ENCODE peak calls at places on chromosome 21, in nine cellular contexts. Z, S, W, I, F, A, C, J and M are unnamed samples.

GRCh38 chr21:35932232-35932911 is 128.0 kb downstream of the SETD4 start:
- DNase-seq in Z (no peak), S (peak; percentile 95), W (no peak), I (peak; percentile 81), F (peak; percentile 98), A (no peak), C (peak; percentile 41), J (no peak), M (peak; percentile 86)

GRCh38 chr21:24023936-24024335 is 1583.3 kb downstream of the MRPL39 start:
- DNase-seq in Z (no peak), S (no peak), W (no peak), I (no peak), F (no peak), A (no peak), C (no peak), J (no peak), M (no peak)

GRCh38 chr21:27570306-27570868 is 603.5 kb upstream of the ADAMTS5 start:
- DNase-seq in Z (no peak), S (peak; percentile 96), W (no peak), I (no peak), F (no peak), A (no peak), C (no peak), J (no peak), M (peak; percentile 93)

GRCh38 chr21:33395866-33396265 is 7.3 kb upstream of the IFNGR2 start:
- DNase-seq in Z (no peak), S (peak; percentile 40), W (no peak), I (no peak), F (no peak), A (no peak), C (no peak), J (no peak), M (no peak)

GRCh38 chr21:43618940-43619339 is 40.3 kb downstream of the HSF2BP start:
- DNase-seq in Z (no peak), S (no peak), W (no peak), I (no peak), F (no peak), A (no peak), C (no peak), J (no peak), M (no peak)

GRCh38 chr21:45827881-45828579 is 153.5 kb upstream of the COL6A1 start:
- DNase-seq in Z (no peak), S (no peak), W (no peak), I (no peak), F (no peak), A (no peak), C (no peak), J (no peak), M (no peak)

GRCh38 chr21:17051054-17051453 is 461.8 kb upstream of the CXADR start:
- DNase-seq in Z (no peak), S (peak; percentile 36), W (no peak), I (no peak), F (no peak), A (no peak), C (no peak), J (no peak), M (peak; percentile 25)

GRCh38 chr21:34878501-34878900 is 170.6 kb downstream of the RUNX1 start:
- DNase-seq in Z (no peak), S (peak; percentile 72), W (no peak), I (no peak), F (no peak), A (no peak), C (no peak), J (no peak), M (peak; percentile 68)